ENCODE peak calls at places on chromosomes 13 and 19, in seven cellular contexts. V is fibroblast of lung; D is activated T-cell treated with anti-CD3 and anti-CD28 coated beads for 1 hour; T is non-pigmented ciliary epithelial cell; L is uterus; P is kidney epithelial cell; J is activated naive CD4-positive, alpha-beta T cell treated with anti-CD3 and anti-CD28 coated beads, Interleukin-2, amount 50 U/mL, for 72 hours. C is an unnamed sample.

GRCh38 chr13:36297600-36298338 is at the start of gene CCDC169:
- DNase-seq in L (peak), P (peak), V (peak), J (peak), D (peak), T (no peak), C (peak)

GRCh38 chr13:113062691-113063090 is 42.9 kb upstream of the F7 start:
- DNase-seq in V (no peak), P (no peak), T (no peak), J (no peak), L (no peak), D (no peak), C (no peak)

GRCh38 chr13:27928805-27929753 is 9.3 kb downstream of the PDX1 start:
- DNase-seq in D (no peak), J (no peak), T (no peak), P (no peak), V (no peak), L (no peak), C (no peak)

GRCh38 chr19:1035998-1036621 is 3.8 kb upstream of the ABCA7 start:
- DNase-seq in P (no peak), J (no peak), L (no peak), T (no peak), V (no peak), D (no peak), C (no peak)

GRCh38 chr13:59873309-59873708 is 290.4 kb downstream of the DIAPH3 start:
- DNase-seq in V (no peak), D (no peak), L (no peak), T (no peak), J (no peak), P (no peak), C (no peak)

GRCh38 chr13:50341526-50341925 is 326.3 kb downstream of the KCNRG start:
- DNase-seq in D (no peak), L (no peak), P (no peak), T (no peak), V (no peak), J (no peak), C (no peak)

GRCh38 chr13:33349314-33349995 is 63.9 kb upstream of the STARD13 start:
- DNase-seq in J (no peak), D (no peak), T (no peak), V (no peak), L (peak), P (no peak), C (no peak)

GRCh38 chr13:73998631-73999030 is 135.6 kb downstream of the KLF12 start:
- DNase-seq in J (no peak), L (no peak), V (no peak), D (no peak), T (no peak), P (no peak), C (no peak)

GRCh38 chr19:40862333-40862732 is 12.1 kb upstream of the CYP2A6 start:
- DNase-seq in V (no peak), P (no peak), T (no peak), J (no peak), L (no peak), D (no peak), C (no peak)